ENCODE peak calls at places on chromosome 10, in six cellular contexts. C, E, X, V, Z and I are unnamed samples.

GRCh38 chr10:103551619-103552602 is 58.4 kb downstream of the NEURL1 start:
- DNase-seq in C (no peak), E (no peak), X (no peak), V (peak; percentile 66), Z (no peak), I (no peak)

GRCh38 chr10:112953075-112953501 is 3.0 kb downstream of the TCF7L2 start:
- DNase-seq in C (no peak), E (peak; percentile 60), X (no peak), V (no peak), Z (no peak), I (peak; percentile 60)

GRCh38 chr10:80163741-80164341 is 31.3 kb downstream of the PLAC9 start:
- DNase-seq in C (peak; percentile 96), E (no peak), X (no peak), V (no peak), Z (no peak), I (peak; percentile 80)

GRCh38 chr10:103560886-103561285 is 67.4 kb downstream of the NEURL1 start:
- DNase-seq in C (no peak), E (no peak), X (no peak), V (no peak), Z (no peak), I (no peak)

GRCh38 chr10:24485299-24485698 is 238.4 kb downstream of the ARHGAP21 start:
- DNase-seq in C (no peak), E (no peak), X (no peak), V (no peak), Z (no peak), I (no peak)

GRCh38 chr10:113921571-113922370 is 67.3 kb downstream of the NHLRC2 start:
- DNase-seq in C (no peak), E (no peak), X (no peak), V (no peak), Z (no peak), I (no peak)

GRCh38 chr10:17993361-17993760 is 41.6 kb downstream of the SLC39A12 start:
- DNase-seq in C (no peak), E (no peak), X (no peak), V (no peak), Z (no peak), I (peak; percentile 69)

GRCh38 chr10:7035111-7035761 is 375.6 kb downstream of the SFMBT2 start:
- DNase-seq in C (no peak), E (no peak), X (no peak), V (no peak), Z (no peak), I (no peak)

GRCh38 chr10:3710764-3711163 is 74.2 kb downstream of the KLF6 start:
- DNase-seq in C (no peak), E (no peak), X (no peak), V (no peak), Z (no peak), I (no peak)

GRCh38 chr10:79477456-79477855 is 32.0 kb upstream of the ZCCHC24 start:
- DNase-seq in C (no peak), E (no peak), X (no peak), V (no peak), Z (no peak), I (no peak)

GRCh38 chr10:43057231-43057711 is 19.6 kb upstream of the RET start:
- DNase-seq in C (no peak), E (no peak), X (no peak), V (peak; percentile 41), Z (no peak), I (no peak)

GRCh38 chr10:115432188-115432819 is 339.1 kb downstream of the ATRNL1 start:
- DNase-seq in C (no peak), E (peak; percentile 41), X (peak; percentile 2), V (peak; percentile 12), Z (peak; percentile 26), I (peak; percentile 24)

GRCh38 chr10:98338896-98339295 is 70.9 kb upstream of the LOXL4 start:
- DNase-seq in C (no peak), E (no peak), X (no peak), V (no peak), Z (no peak), I (peak; percentile 68)

GRCh38 chr10:46028584-46029570 is 1.5 kb downstream of the NCOA4 start:
- DNase-seq in C (peak; percentile 85), E (peak; percentile 77), X (peak; percentile 80), V (peak; percentile 62), Z (peak; percentile 71), I (peak; percentile 85)

GRCh38 chr10:32790483-32790882 is 167.5 kb downstream of the ITGB1 start:
- DNase-seq in C (no peak), E (no peak), X (no peak), V (no peak), Z (no peak), I (peak; percentile 70)

GRCh38 chr10:113362645-113363091 is 190.2 kb upstream of the HABP2 start:
- DNase-seq in C (peak; percentile 70), E (no peak), X (no peak), V (no peak), Z (no peak), I (peak; percentile 71)

GRCh38 chr10:46224414-46224682 is 62.4 kb upstream of the ANTXRL start:
- DNase-seq in C (no peak), E (no peak), X (no peak), V (no peak), Z (no peak), I (no peak)

GRCh38 chr10:78982726-78983125 is 86.0 kb upstream of the ZMIZ1 start:
- DNase-seq in C (no peak), E (no peak), X (no peak), V (no peak), Z (no peak), I (no peak)

GRCh38 chr10:18424200-18424599 is 227.2 kb downstream of the NSUN6 start:
- DNase-seq in C (no peak), E (peak; percentile 51), X (no peak), V (no peak), Z (no peak), I (no peak)

GRCh38 chr10:6766061-6766460 is 186.0 kb upstream of the PRKCQ start:
- DNase-seq in C (no peak), E (no peak), X (no peak), V (no peak), Z (no peak), I (peak; percentile 77)

GRCh38 chr10:62231371-62231770 is 37.3 kb downstream of the RTKN2 start:
- DNase-seq in C (peak; percentile 69), E (no peak), X (no peak), V (no peak), Z (no peak), I (peak; percentile 84)

GRCh38 chr10:104028146-104028545 is 57.5 kb downstream of the COL17A1 start:
- DNase-seq in C (no peak), E (peak; percentile 70), X (peak; percentile 14), V (peak; percentile 43), Z (peak; percentile 29), I (peak; percentile 46)

GRCh38 chr10:103911021-103911459 is 6.9 kb downstream of the STN1 start:
- DNase-seq in C (no peak), E (no peak), X (peak; percentile 29), V (no peak), Z (no peak), I (no peak)

GRCh38 chr10:59176241-59177030 is at the start of gene PHYHIPL:
- DNase-seq in C (no peak), E (peak; percentile 68), X (no peak), V (peak; percentile 88), Z (no peak), I (peak; percentile 23)

GRCh38 chr10:80477813-80478212 is 23.7 kb downstream of the TSPAN14 start:
- DNase-seq in C (peak; percentile 84), E (no peak), X (no peak), V (no peak), Z (peak; percentile 69), I (peak; percentile 86)

GRCh38 chr10:47238331-47239095 is 61.5 kb upstream of the GDF10 start:
- DNase-seq in C (no peak), E (no peak), X (no peak), V (no peak), Z (no peak), I (no peak)

GRCh38 chr10:47239211-47239610 is 60.8 kb upstream of the GDF10 start:
- DNase-seq in C (no peak), E (no peak), X (no peak), V (no peak), Z (no peak), I (no peak)

GRCh38 chr10:47241946-47242900 is 57.8 kb upstream of the GDF10 start:
- DNase-seq in C (no peak), E (no peak), X (no peak), V (no peak), Z (no peak), I (no peak)

GRCh38 chr10:47241256-47241655 is 58.7 kb upstream of the GDF10 start:
- DNase-seq in C (no peak), E (peak; percentile 38), X (no peak), V (no peak), Z (no peak), I (no peak)

DNA sequence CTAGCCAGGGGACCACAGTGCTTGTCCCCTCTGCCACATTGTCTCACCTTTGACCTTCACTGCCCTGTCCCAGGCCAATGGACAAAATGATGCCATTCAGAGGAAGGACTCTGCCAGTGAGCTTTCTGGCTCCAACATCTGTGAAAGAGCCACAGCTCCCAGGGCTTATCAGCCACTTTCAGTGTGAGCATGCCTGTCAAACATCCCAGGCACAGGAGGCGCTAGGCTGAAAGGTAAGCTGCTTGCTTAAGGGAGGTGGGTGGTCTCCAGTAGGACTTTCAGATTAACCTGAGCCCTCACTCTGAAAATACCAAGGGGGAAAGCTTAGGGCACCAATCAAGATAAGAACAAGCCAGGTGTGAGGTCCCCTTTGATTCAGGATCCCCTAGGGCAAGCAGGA is 59.8 kb upstream of the GDF10 start:
- DNase-seq in C (no peak), E (no peak), X (no peak), V (no peak), Z (no peak), I (no peak)
- H3K9me2 ChIP-seq in C (no peaks in the 10 kb centered on the region), E (peaks cover 6% of the 10 kb centered on the region), X (no peaks in the 10 kb centered on the region), V (no peaks in the 10 kb centered on the region), Z (no peaks in the 10 kb centered on the region), I (no peaks in the 10 kb centered on the region)

GRCh38 chr10:130764651-130765050 is 546.9 kb downstream of the TCERG1L start:
- DNase-seq in C (no peak), E (no peak), X (no peak), V (no peak), Z (no peak), I (no peak)
- H3K9me2 ChIP-seq in C (no peaks in the 10 kb centered on the region), E (no peaks in the 10 kb centered on the region), X (no peaks in the 10 kb centered on the region), V (no peaks in the 10 kb centered on the region), Z (no peaks in the 10 kb centered on the region), I (no peaks in the 10 kb centered on the region)

GRCh38 chr10:77832243-77832642 is 94.3 kb downstream of the DLG5 start:
- DNase-seq in C (peak; percentile 51), E (no peak), X (no peak), V (no peak), Z (no peak), I (no peak)

GRCh38 chr10:77827383-77827782 is 99.2 kb downstream of the DLG5 start:
- DNase-seq in C (no peak), E (no peak), X (no peak), V (no peak), Z (no peak), I (no peak)

GRCh38 chr10:77825965-77826364 is 100.6 kb downstream of the DLG5 start:
- DNase-seq in C (no peak), E (peak; percentile 49), X (no peak), V (no peak), Z (no peak), I (no peak)

GRCh38 chr10:77828376-77828775 is 98.2 kb downstream of the DLG5 start:
- DNase-seq in C (no peak), E (no peak), X (no peak), V (no peak), Z (no peak), I (no peak)

GRCh38 chr10:77829356-77829755 is 97.2 kb downstream of the DLG5 start:
- DNase-seq in C (no peak), E (no peak), X (no peak), V (no peak), Z (no peak), I (no peak)
- H3K9me2 ChIP-seq in C (no peaks in the 10 kb centered on the region), E (no peaks in the 10 kb centered on the region), X (no peaks in the 10 kb centered on the region), V (no peaks in the 10 kb centered on the region), Z (no peaks in the 10 kb centered on the region), I (no peaks in the 10 kb centered on the region)

GRCh38 chr10:90602815-90603600 is 254.8 kb downstream of the HTR7 start:
- DNase-seq in C (no peak), E (no peak), X (no peak), V (no peak), Z (no peak), I (peak; percentile 7)
- H3K9me2 ChIP-seq in C (no peaks in the 10 kb centered on the region), E (peaks cover 17% of the 10 kb centered on the region), X (no peaks in the 10 kb centered on the region), V (no peaks in the 10 kb centered on the region), Z (no peaks in the 10 kb centered on the region), I (no peaks in the 10 kb centered on the region)